ENCODE peak calls at places on chromosomes 2 and 18, in eight cellular contexts. J is hepatocyte, S is colonic mucosa, C is heart left ventricle, E is left lung, X is cardiac fibroblast, Z is mammary epithelial cell, M is fibroblast of lung. L is an unnamed sample.
A peak's percentile ranks its signal among the peaks of the same experiment; 100 is the strongest.

GRCh38 chr2:168534926-168535325 is 78.9 kb downstream of the CERS6 start:
- DNase-seq in X (no peak), J (no peak), C (no peak), S (no peak), M (no peak), E (no peak), Z (no peak), L (no peak)

GRCh38 chr2:155622443-155622842 is 710.1 kb downstream of the NR4A2 start:
- DNase-seq in Z (no peak), E (no peak), X (no peak), S (no peak), C (no peak), M (no peak), J (no peak), L (no peak)

GRCh38 chr2:128485761-128486639 is 167.3 kb upstream of the HS6ST1 start:
- DNase-seq in J (no peak), C (no peak), Z (no peak), E (no peak), M (no peak), X (no peak), S (peak; percentile 14), L (no peak)

GRCh38 chr18:78431606-78432005 is 548.0 kb upstream of the SALL3 start:
- DNase-seq in S (no peak), X (no peak), E (no peak), Z (no peak), M (no peak), J (no peak), C (no peak), L (no peak)

GRCh38 chr2:73969356-73969755 is 15.4 kb upstream of the TET3 start:
- DNase-seq in E (no peak), C (no peak), S (no peak), M (no peak), J (no peak), X (no peak), Z (no peak), L (no peak)

GRCh38 chr2:186348200-186348599 is 137.9 kb upstream of the ZC3H15 start:
- DNase-seq in X (peak; percentile 36), E (no peak), S (no peak), J (no peak), Z (peak; percentile 42), M (peak; percentile 16), C (no peak), L (no peak)

GRCh38 chr2:151437630-151438029 is 27.9 kb downstream of the RIF1 start:
- DNase-seq in E (no peak), C (no peak), S (no peak), J (peak; percentile 18), X (peak; percentile 61), M (peak; percentile 10), Z (peak; percentile 4), L (no peak)

GRCh38 chr18:22847392-22847791 is 85.7 kb upstream of the RBBP8 start:
- DNase-seq in C (no peak), X (peak; percentile 48), E (no peak), J (no peak), S (no peak), Z (no peak), M (peak; percentile 81), L (no peak)

GRCh38 chr2:144323946-144324345 is 196.0 kb downstream of the ZEB2 start:
- DNase-seq in Z (no peak), X (no peak), J (no peak), C (no peak), S (no peak), E (no peak), M (no peak), L (no peak)

DNA sequence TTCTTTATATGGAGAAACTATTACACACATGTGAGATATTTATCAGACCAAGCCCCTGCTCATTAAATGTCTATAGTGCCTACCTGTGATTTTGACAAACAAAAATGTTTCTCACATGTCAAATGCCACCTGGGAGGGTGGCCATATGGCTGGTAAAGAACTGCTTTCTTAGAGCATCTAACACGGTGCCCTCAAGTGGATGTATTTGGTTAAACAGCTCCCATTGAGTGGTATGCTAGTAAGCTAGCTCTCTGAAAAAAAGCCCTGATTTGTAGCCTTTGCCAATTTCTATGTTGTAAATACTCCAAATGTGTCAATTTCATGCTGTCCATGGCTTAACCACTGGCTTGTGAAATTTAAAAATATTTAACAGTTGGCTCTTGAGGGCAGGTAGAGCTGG is 94.6 kb downstream of the PMAIP1 start:
- DNase-seq in E (no peak), C (no peak), M (no peak), X (peak; percentile 22), Z (no peak), J (no peak), S (no peak), L (no peak)
- TF ChIP-seq CTCF in E (no peak), C (no peak), M (peak; percentile 39), X (peak; percentile 18), Z (peak; percentile 36), J (peak; percentile 12), S (no peak), L (no peak)

DNA sequence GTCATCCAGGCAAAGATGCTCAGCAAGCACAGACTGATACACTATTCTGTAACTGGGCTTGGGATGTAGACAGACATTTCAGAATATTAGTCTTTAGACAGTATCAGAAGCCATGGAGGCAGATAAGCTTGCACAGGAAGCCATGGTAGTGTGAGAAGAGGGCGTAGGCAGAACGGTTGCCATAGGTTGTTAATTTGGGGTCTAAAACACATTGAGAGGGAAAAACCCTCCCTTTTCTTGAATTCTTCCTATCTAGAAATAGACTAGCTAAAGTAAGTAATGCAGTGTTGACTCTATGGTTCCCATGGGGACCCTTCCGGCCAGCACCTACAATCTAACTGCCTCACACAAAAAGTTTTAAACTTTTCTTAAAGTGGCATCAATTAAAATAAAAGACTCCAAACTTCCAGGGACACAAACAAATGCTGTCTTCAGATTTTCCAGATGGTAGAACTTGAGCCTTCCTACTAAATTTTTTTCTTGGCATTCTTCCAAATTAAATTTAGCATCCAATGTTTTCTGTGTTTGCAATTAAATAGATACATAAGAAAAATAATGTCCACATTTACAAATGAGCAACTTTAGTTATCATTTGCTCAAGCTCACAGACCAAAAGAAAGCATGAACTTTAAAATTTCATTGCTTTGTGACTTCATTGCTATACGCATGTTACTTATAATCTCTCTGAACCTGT is 1.9 kb downstream of the PRKRA start:
- DNase-seq in S (no peak), C (no peak), E (no peak), J (no peak), M (no peak), X (peak; percentile 15), Z (no peak), L (no peak)
- H3K4me3 ChIP-seq in S (no peak overlapping the region), C (peak overlapping the region; percentile 86), E (no peak overlapping the region), J (peak overlapping the region; percentile 66), M (peak overlapping the region; percentile 85), X (no peak overlapping the region), Z (peak overlapping the region; percentile 47), L (peak overlapping the region; percentile 99)

GRCh38 chr18:54127759-54128378 is 96.6 kb downstream of the MBD2 start:
- DNase-seq in Z (no peak), M (peak; percentile 31), S (peak; percentile 31), J (peak; percentile 77), C (peak; percentile 11), X (peak; percentile 79), E (no peak), L (peak; percentile 35)
- TF ChIP-seq CTCF in Z (peak; percentile 63), M (peak; percentile 66), S (no peak), J (peak; percentile 71), C (peak; percentile 45), X (peak; percentile 67), E (peak; percentile 32), L (peak; percentile 42)

DNA sequence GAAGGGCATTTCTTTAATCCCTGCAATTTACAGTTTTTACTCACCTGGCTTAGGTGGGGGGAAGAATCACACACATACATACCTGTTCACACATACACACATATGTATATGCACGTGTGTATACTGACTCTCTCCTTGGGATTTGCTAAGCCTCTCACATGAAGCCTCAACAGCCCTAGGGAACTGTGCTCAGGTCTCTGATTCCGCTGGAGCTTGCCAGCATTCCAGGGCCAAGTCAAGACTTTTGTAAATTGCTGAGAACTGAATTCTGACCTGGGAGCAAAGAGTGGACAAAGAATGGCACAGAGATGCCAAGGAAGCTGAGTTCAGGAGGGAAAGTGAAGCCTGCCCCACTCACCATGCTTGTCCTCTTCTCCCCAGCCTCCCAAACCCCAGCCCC is 177.3 kb downstream of the TMEM247 start:
- DNase-seq in S (no peak), X (no peak), M (no peak), J (no peak), C (no peak), Z (no peak), E (no peak), L (no peak)
- H3K4me3 ChIP-seq in S (no peak overlapping the region), X (no peak overlapping the region), M (no peak overlapping the region), J (no peak overlapping the region), C (no peak overlapping the region), Z (no peak overlapping the region), E (no peak overlapping the region), L (no peak overlapping the region)

GRCh38 chr2:59959944-59960343 is 593.5 kb downstream of the BCL11A start:
- DNase-seq in J (no peak), Z (no peak), E (no peak), C (no peak), S (no peak), M (no peak), X (no peak), L (no peak)
- TF ChIP-seq CTCF in J (no peak), Z (no peak), E (no peak), C (no peak), S (no peak), M (no peak), X (no peak), L (no peak)

GRCh38 chr2:37323770-37324535 is 680 bp downstream of the PRKD3 start:
- DNase-seq in C (no peak), E (no peak), Z (peak; percentile 55), J (peak; percentile 44), X (peak; percentile 54), M (peak; percentile 43), S (peak; percentile 62), L (peak; percentile 35)

GRCh38 chr2:37325625-37326071 is 1.0 kb upstream of the PRKD3 start:
- DNase-seq in X (no peak), C (no peak), J (no peak), M (no peak), E (no peak), Z (no peak), S (peak; percentile 35), L (no peak)

GRCh38 chr2:37324786-37325624 is at the start of gene PRKD3:
- DNase-seq in M (peak; percentile 42), S (peak; percentile 77), X (peak; percentile 57), J (peak; percentile 52), C (peak; percentile 50), E (no peak), Z (peak; percentile 60), L (peak; percentile 59)

GRCh38 chr2:37323176-37323575 is 1.5 kb downstream of the PRKD3 start:
- DNase-seq in S (no peak), X (peak; percentile 36), M (peak; percentile 12), J (no peak), C (no peak), E (no peak), Z (peak; percentile 23), L (no peak)

DNA sequence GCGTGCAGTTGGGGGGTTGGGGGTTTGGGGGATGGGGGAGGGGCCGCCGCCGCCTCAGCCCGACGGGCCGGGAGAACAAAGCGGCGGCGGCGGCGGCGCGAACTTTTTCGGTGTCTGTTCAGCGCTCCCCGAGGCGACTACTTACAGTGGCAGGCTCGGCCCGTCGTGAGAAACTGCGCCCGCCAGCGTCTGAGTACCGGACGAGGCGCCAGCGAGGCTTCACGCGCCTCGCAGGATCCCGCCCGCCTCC is 172 bp downstream of the PRKD3 start:
- DNase-seq in C (peak; percentile 87), X (peak; percentile 69), Z (no peak), S (no peak), J (peak; percentile 93), M (peak; percentile 68), E (peak; percentile 87), L (peak; percentile 87)
- H3K4me3 ChIP-seq in C (peak overlapping the region; percentile 71), X (peak overlapping the region; percentile 82), Z (peak overlapping the region; percentile 46), S (peak overlapping the region; percentile 88), J (peak overlapping the region; percentile 77), M (peak overlapping the region; percentile 18), E (peak overlapping the region; percentile 71), L (peak overlapping the region; percentile 79)

GRCh38 chr18:74965682-74966081 is 243.3 kb downstream of the PTGR3 start:
- DNase-seq in M (no peak), E (no peak), J (no peak), C (no peak), X (no peak), Z (no peak), S (no peak), L (no peak)

GRCh38 chr18:74963820-74964446 is 245.0 kb downstream of the PTGR3 start:
- DNase-seq in X (peak; percentile 76), Z (peak; percentile 31), S (peak; percentile 33), C (peak; percentile 45), J (peak; percentile 43), E (peak; percentile 63), M (peak; percentile 37), L (peak; percentile 17)
- TF ChIP-seq CTCF in X (peak; percentile 52), Z (peak; percentile 54), S (peak; percentile 9), C (peak; percentile 44), J (peak; percentile 36), E (peak; percentile 29), M (peak; percentile 60), L (peak; percentile 9)

L was measured in Caco-2.